ENCODE peak calls at places on chromosomes 4 and X, in eight cellular contexts. K, L, F, Y, J, U, R and G are unnamed samples.

GRCh38 chr4:61614256-61614655 is 414.1 kb downstream of the ADGRL3 start:
- DNase-seq in Y (no peak), L (no peak), U (no peak), R (no peak), K (no peak), J (no peak), F (no peak), G (no peak)

GRCh38 chrX:15744181-15744867 is 6.3 kb downstream of the CA5B start:
- DNase-seq in Y (no peak), L (no peak), F (no peak), U (no peak), R (no peak), K (no peak), J (no peak), G (no peak)

GRCh38 chr4:78369691-78370090 is 181.9 kb upstream of the ANXA3 start:
- DNase-seq in F (no peak), K (peak), L (no peak), U (no peak), J (peak), Y (no peak), R (no peak), G (no peak)

GRCh38 chr4:4554234-4554633 is 12.4 kb upstream of the STX18 start:
- DNase-seq in U (no peak), K (no peak), Y (no peak), J (no peak), R (no peak), L (no peak), F (no peak), G (no peak)

GRCh38 chr4:6944311-6945051 is 34.9 kb downstream of the TBC1D14 start:
- DNase-seq in J (no peak), U (no peak), F (no peak), L (no peak), Y (no peak), R (no peak), K (no peak), G (peak)

GRCh38 chr4:26065833-26066232 is 151.8 kb downstream of the SMIM20 start:
- DNase-seq in Y (no peak), K (no peak), R (no peak), L (no peak), U (no peak), F (no peak), J (no peak), G (peak)

GRCh38 chr4:16034010-16034829 is 49.6 kb downstream of the PROM1 start:
- DNase-seq in R (no peak), Y (no peak), U (no peak), F (no peak), L (no peak), K (no peak), J (no peak), G (peak)

GRCh38 chrX:100098660-100099375 is 311.3 kb downstream of the PCDH19 start:
- DNase-seq in F (no peak), R (no peak), K (no peak), Y (no peak), U (no peak), J (no peak), L (no peak), G (peak)

GRCh38 chr4:42436950-42437349 is 39.7 kb downstream of the SHISA3 start:
- DNase-seq in K (no peak), J (no peak), R (no peak), F (no peak), U (no peak), L (no peak), Y (no peak), G (no peak)

GRCh38 chrX:45400380-45400779 is 199.7 kb upstream of the DIPK2B start:
- DNase-seq in F (no peak), R (no peak), J (no peak), L (no peak), Y (no peak), K (no peak), U (no peak), G (peak)

GRCh38 chrX:38985375-38985774 is 184.1 kb downstream of the MID1IP1 start:
- DNase-seq in U (no peak), F (no peak), K (no peak), R (no peak), Y (no peak), L (no peak), J (no peak), G (peak)

GRCh38 chr4:187663076-187663475 is 332.5 kb upstream of the ZFP42 start:
- DNase-seq in R (no peak), K (no peak), L (no peak), Y (no peak), J (no peak), U (no peak), F (no peak), G (no peak)

GRCh38 chrX:68692651-68693050 is 45.2 kb downstream of the STARD8 start:
- DNase-seq in Y (no peak), U (no peak), R (no peak), J (no peak), L (no peak), F (no peak), K (no peak), G (no peak)

GRCh38 chr4:153142700-153143438 is 61.4 kb upstream of the TRIM2 start:
- DNase-seq in J (peak), F (peak), Y (peak), K (peak), R (peak), U (peak), L (peak), G (peak)

GRCh38 chr4:109749388-109750082 is 19.7 kb upstream of the PLA2G12A start:
- DNase-seq in L (no peak), U (no peak), J (no peak), R (no peak), Y (no peak), K (no peak), F (no peak), G (no peak)

GRCh38 chr4:159516556-159516955 is 413.7 kb downstream of the RAPGEF2 start:
- DNase-seq in J (no peak), R (no peak), F (no peak), Y (no peak), K (no peak), U (no peak), L (no peak), G (no peak)